ENCODE peak calls at places on chromosomes 6 and 20, in eight cellular contexts. One of them, this sample, is unnamed.

GRCh38 chr20:43726811-43727338 is at the start of gene GTSF1L:
- DNase-seq in mammary epithelial cell: no peak
- DNase-seq in cardiac muscle cell: peak; percentile 71
- DNase-seq in lower lobe of right lung: no peak
- DNase-seq in PC-3: peak; percentile 90
- DNase-seq in iPS DF 6.9: no peak
- DNase-seq in MM.1S: no peak
- DNase-seq in ascending aorta: no peak
- DNase-seq in this sample: no peak

GRCh38 chr6:26553264-26553738 is 15.1 kb downstream of the HMGN4 start:
- DNase-seq in mammary epithelial cell: no peak
- DNase-seq in cardiac muscle cell: peak; percentile 77
- DNase-seq in lower lobe of right lung: peak; percentile 64
- DNase-seq in PC-3: peak; percentile 82
- DNase-seq in iPS DF 6.9: no peak
- DNase-seq in MM.1S: peak; percentile 73
- DNase-seq in ascending aorta: no peak
- DNase-seq in this sample: peak; percentile 84

GRCh38 chr6:15417811-15418210 is 171.9 kb downstream of the JARID2 start:
- DNase-seq in mammary epithelial cell: peak; percentile 98
- DNase-seq in cardiac muscle cell: peak; percentile 33
- DNase-seq in lower lobe of right lung: no peak
- DNase-seq in PC-3: peak; percentile 96
- DNase-seq in iPS DF 6.9: no peak
- DNase-seq in MM.1S: no peak
- DNase-seq in ascending aorta: no peak
- DNase-seq in this sample: no peak

GRCh38 chr20:913306-913849 is 2.8 kb downstream of the ANGPT4 start:
- DNase-seq in mammary epithelial cell: no peak
- DNase-seq in cardiac muscle cell: no peak
- DNase-seq in lower lobe of right lung: no peak
- DNase-seq in PC-3: no peak
- DNase-seq in iPS DF 6.9: no peak
- DNase-seq in MM.1S: no peak
- DNase-seq in ascending aorta: no peak
- DNase-seq in this sample: no peak

GRCh38 chr6:939526-940252 is 246.8 kb upstream of the EXOC2 start:
- DNase-seq in mammary epithelial cell: no peak
- DNase-seq in cardiac muscle cell: no peak
- DNase-seq in lower lobe of right lung: no peak
- DNase-seq in PC-3: no peak
- DNase-seq in iPS DF 6.9: no peak
- DNase-seq in MM.1S: no peak
- DNase-seq in ascending aorta: no peak
- DNase-seq in this sample: no peak

GRCh38 chr6:149862901-149863595 is 1.1 kb downstream of the LRP11 start:
- DNase-seq in mammary epithelial cell: peak; percentile 87
- DNase-seq in cardiac muscle cell: peak; percentile 76
- DNase-seq in lower lobe of right lung: peak; percentile 82
- DNase-seq in PC-3: peak; percentile 87
- DNase-seq in iPS DF 6.9: no peak
- DNase-seq in MM.1S: peak; percentile 51
- DNase-seq in ascending aorta: no peak
- DNase-seq in this sample: peak; percentile 78

GRCh38 chr6:163200299-163201093 is 214.0 kb upstream of the QKI start:
- DNase-seq in mammary epithelial cell: no peak
- DNase-seq in cardiac muscle cell: no peak
- DNase-seq in lower lobe of right lung: no peak
- DNase-seq in PC-3: no peak
- DNase-seq in iPS DF 6.9: no peak
- DNase-seq in MM.1S: no peak
- DNase-seq in ascending aorta: no peak
- DNase-seq in this sample: no peak

GRCh38 chr6:137571854-137572253 is 77.7 kb upstream of the OLIG3 start:
- DNase-seq in mammary epithelial cell: peak; percentile 32
- DNase-seq in cardiac muscle cell: peak; percentile 24
- DNase-seq in lower lobe of right lung: no peak
- DNase-seq in PC-3: peak; percentile 66
- DNase-seq in iPS DF 6.9: no peak
- DNase-seq in MM.1S: peak; percentile 65
- DNase-seq in ascending aorta: no peak
- DNase-seq in this sample: peak; percentile 31

GRCh38 chr6:157233686-157234085 is 89.6 kb downstream of the TMEM242 start:
- DNase-seq in mammary epithelial cell: no peak
- DNase-seq in cardiac muscle cell: no peak
- DNase-seq in lower lobe of right lung: no peak
- DNase-seq in PC-3: no peak
- DNase-seq in iPS DF 6.9: no peak
- DNase-seq in MM.1S: no peak
- DNase-seq in ascending aorta: no peak
- DNase-seq in this sample: no peak

GRCh38 chr20:58231678-58232077 is 3.2 kb upstream of the ANKRD60 start:
- DNase-seq in mammary epithelial cell: no peak
- DNase-seq in cardiac muscle cell: peak; percentile 26
- DNase-seq in lower lobe of right lung: no peak
- DNase-seq in PC-3: no peak
- DNase-seq in iPS DF 6.9: no peak
- DNase-seq in MM.1S: no peak
- DNase-seq in ascending aorta: no peak
- DNase-seq in this sample: no peak

GRCh38 chr6:87808005-87808757 is 106.1 kb upstream of the AKIRIN2 start:
- DNase-seq in mammary epithelial cell: peak; percentile 93
- DNase-seq in cardiac muscle cell: peak; percentile 32
- DNase-seq in lower lobe of right lung: no peak
- DNase-seq in PC-3: peak; percentile 91
- DNase-seq in iPS DF 6.9: no peak
- DNase-seq in MM.1S: no peak
- DNase-seq in ascending aorta: no peak
- DNase-seq in this sample: no peak

GRCh38 chr20:9359561-9360308 is 154.7 kb upstream of the LAMP5 start:
- DNase-seq in mammary epithelial cell: peak; percentile 30
- DNase-seq in cardiac muscle cell: peak; percentile 84
- DNase-seq in lower lobe of right lung: no peak
- DNase-seq in PC-3: peak; percentile 78
- DNase-seq in iPS DF 6.9: no peak
- DNase-seq in MM.1S: peak; percentile 54
- DNase-seq in ascending aorta: no peak
- DNase-seq in this sample: peak; percentile 60

GRCh38 chr6:15389759-15390723 is 144.2 kb downstream of the JARID2 start:
- DNase-seq in mammary epithelial cell: no peak
- DNase-seq in cardiac muscle cell: peak; percentile 73
- DNase-seq in lower lobe of right lung: no peak
- DNase-seq in PC-3: peak; percentile 49
- DNase-seq in iPS DF 6.9: peak; percentile 31
- DNase-seq in MM.1S: peak; percentile 59
- DNase-seq in ascending aorta: no peak
- DNase-seq in this sample: no peak

GRCh38 chr6:1190361-1190760 is 121.5 kb upstream of the FOXQ1 start:
- DNase-seq in mammary epithelial cell: peak; percentile 87
- DNase-seq in cardiac muscle cell: peak; percentile 61
- DNase-seq in lower lobe of right lung: no peak
- DNase-seq in PC-3: peak; percentile 58
- DNase-seq in iPS DF 6.9: no peak
- DNase-seq in MM.1S: no peak
- DNase-seq in ascending aorta: no peak
- DNase-seq in this sample: no peak

GRCh38 chr6:41073968-41074691 is 1.4 kb downstream of the NFYA start:
- DNase-seq in mammary epithelial cell: no peak
- DNase-seq in cardiac muscle cell: peak; percentile 33
- DNase-seq in lower lobe of right lung: no peak
- DNase-seq in PC-3: peak; percentile 35
- DNase-seq in iPS DF 6.9: no peak
- DNase-seq in MM.1S: peak; percentile 27
- DNase-seq in ascending aorta: no peak
- DNase-seq in this sample: no peak

DNA sequence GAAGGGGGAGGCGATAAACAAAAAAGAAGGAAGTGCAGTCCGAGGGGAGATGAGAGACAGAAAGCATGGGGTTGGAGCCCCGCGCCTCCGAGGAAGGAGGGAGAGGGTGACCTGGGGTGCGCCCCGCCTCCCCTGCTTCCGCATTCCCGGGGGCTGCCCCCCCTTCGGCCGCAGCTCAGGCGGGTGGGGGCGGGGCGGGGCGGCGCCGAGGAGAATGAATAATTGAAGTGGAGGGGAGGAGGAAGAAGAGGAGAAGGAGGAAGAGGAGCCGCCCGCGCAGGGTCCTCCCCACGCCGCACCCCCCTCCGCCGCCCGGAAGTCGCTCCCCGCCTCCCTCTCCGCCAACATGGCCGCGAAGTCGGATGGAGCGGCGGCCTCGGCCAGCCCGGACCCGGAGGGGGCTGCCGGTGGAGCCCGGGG is at the start of gene XKR7:
- DNase-seq in mammary epithelial cell: no peak
- DNase-seq in cardiac muscle cell: no peak
- DNase-seq in lower lobe of right lung: peak; percentile 50
- DNase-seq in PC-3: no peak
- DNase-seq in iPS DF 6.9: no peak
- DNase-seq in MM.1S: no peak
- DNase-seq in ascending aorta: no peak
- DNase-seq in this sample: no peak
- H3K27me3 ChIP-seq in mammary epithelial cell: peaks cover 17% of the 10 kb centered on the region
- H3K27me3 ChIP-seq in cardiac muscle cell: peaks cover 57% of the 10 kb centered on the region
- H3K27me3 ChIP-seq in lower lobe of right lung: peaks cover 46% of the 10 kb centered on the region
- H3K27me3 ChIP-seq in PC-3: peaks cover 79% of the 10 kb centered on the region
- H3K27me3 ChIP-seq in iPS DF 6.9: no peaks in the 10 kb centered on the region
- H3K27me3 ChIP-seq in MM.1S: peaks cover 86% of the 10 kb centered on the region
- H3K27me3 ChIP-seq in ascending aorta: peaks cover 3% of the 10 kb centered on the region
- H3K27me3 ChIP-seq in this sample: no peaks in the 10 kb centered on the region

GRCh38 chr6:56714273-56714672 is 71.6 kb upstream of the DST start:
- DNase-seq in mammary epithelial cell: no peak
- DNase-seq in cardiac muscle cell: no peak
- DNase-seq in lower lobe of right lung: no peak
- DNase-seq in PC-3: peak; percentile 66
- DNase-seq in iPS DF 6.9: no peak
- DNase-seq in MM.1S: no peak
- DNase-seq in ascending aorta: no peak
- DNase-seq in this sample: no peak

GRCh38 chr6:56713285-56713684 is 70.6 kb upstream of the DST start:
- DNase-seq in mammary epithelial cell: peak; percentile 84
- DNase-seq in cardiac muscle cell: peak; percentile 77
- DNase-seq in lower lobe of right lung: no peak
- DNase-seq in PC-3: peak; percentile 92
- DNase-seq in iPS DF 6.9: no peak
- DNase-seq in MM.1S: no peak
- DNase-seq in ascending aorta: no peak
- DNase-seq in this sample: no peak

GRCh38 chr6:56716229-56716628 is 73.5 kb upstream of the DST start:
- DNase-seq in mammary epithelial cell: no peak
- DNase-seq in cardiac muscle cell: no peak
- DNase-seq in lower lobe of right lung: no peak
- DNase-seq in PC-3: no peak
- DNase-seq in iPS DF 6.9: no peak
- DNase-seq in MM.1S: no peak
- DNase-seq in ascending aorta: no peak
- DNase-seq in this sample: no peak

GRCh38 chr6:56718236-56718635 is 75.5 kb upstream of the DST start:
- DNase-seq in mammary epithelial cell: no peak
- DNase-seq in cardiac muscle cell: no peak
- DNase-seq in lower lobe of right lung: no peak
- DNase-seq in PC-3: no peak
- DNase-seq in iPS DF 6.9: no peak
- DNase-seq in MM.1S: no peak
- DNase-seq in ascending aorta: no peak
- DNase-seq in this sample: no peak

GRCh38 chr6:56714982-56715456 is 72.3 kb upstream of the DST start:
- DNase-seq in mammary epithelial cell: peak; percentile 84
- DNase-seq in cardiac muscle cell: peak; percentile 54
- DNase-seq in lower lobe of right lung: no peak
- DNase-seq in PC-3: peak; percentile 94
- DNase-seq in iPS DF 6.9: no peak
- DNase-seq in MM.1S: no peak
- DNase-seq in ascending aorta: no peak
- DNase-seq in this sample: no peak
- H3K4me1 ChIP-seq in mammary epithelial cell: peaks cover 41% of the 10 kb centered on the region
- H3K4me1 ChIP-seq in cardiac muscle cell: peaks cover 28% of the 10 kb centered on the region
- H3K4me1 ChIP-seq in lower lobe of right lung: peaks cover 16% of the 10 kb centered on the region
- H3K4me1 ChIP-seq in PC-3: peaks cover 44% of the 10 kb centered on the region
- H3K4me1 ChIP-seq in iPS DF 6.9: peaks cover 6% of the 10 kb centered on the region
- H3K4me1 ChIP-seq in MM.1S: no peaks in the 10 kb centered on the region
- H3K4me1 ChIP-seq in ascending aorta: peaks cover 2% of the 10 kb centered on the region
- H3K4me1 ChIP-seq in this sample: no peaks in the 10 kb centered on the region

GRCh38 chr20:46545077-46545826 is 5.2 kb downstream of the OCSTAMP start:
- DNase-seq in mammary epithelial cell: no peak
- DNase-seq in cardiac muscle cell: peak; percentile 59
- DNase-seq in lower lobe of right lung: no peak
- DNase-seq in PC-3: no peak
- DNase-seq in iPS DF 6.9: no peak
- DNase-seq in MM.1S: peak; percentile 92
- DNase-seq in ascending aorta: no peak
- DNase-seq in this sample: no peak

GRCh38 chr20:46543959-46544358 is 6.5 kb downstream of the OCSTAMP start:
- DNase-seq in mammary epithelial cell: no peak
- DNase-seq in cardiac muscle cell: no peak
- DNase-seq in lower lobe of right lung: no peak
- DNase-seq in PC-3: no peak
- DNase-seq in iPS DF 6.9: no peak
- DNase-seq in MM.1S: no peak
- DNase-seq in ascending aorta: no peak
- DNase-seq in this sample: no peak

GRCh38 chr20:46541229-46541935 is 9.1 kb downstream of the OCSTAMP start:
- DNase-seq in mammary epithelial cell: no peak
- DNase-seq in cardiac muscle cell: no peak
- DNase-seq in lower lobe of right lung: no peak
- DNase-seq in PC-3: no peak
- DNase-seq in iPS DF 6.9: no peak
- DNase-seq in MM.1S: no peak
- DNase-seq in ascending aorta: no peak
- DNase-seq in this sample: no peak

GRCh38 chr20:46544576-46544975 is 5.9 kb downstream of the OCSTAMP start:
- DNase-seq in mammary epithelial cell: no peak
- DNase-seq in cardiac muscle cell: peak; percentile 38
- DNase-seq in lower lobe of right lung: no peak
- DNase-seq in PC-3: no peak
- DNase-seq in iPS DF 6.9: no peak
- DNase-seq in MM.1S: peak; percentile 45
- DNase-seq in ascending aorta: no peak
- DNase-seq in this sample: no peak

DNA sequence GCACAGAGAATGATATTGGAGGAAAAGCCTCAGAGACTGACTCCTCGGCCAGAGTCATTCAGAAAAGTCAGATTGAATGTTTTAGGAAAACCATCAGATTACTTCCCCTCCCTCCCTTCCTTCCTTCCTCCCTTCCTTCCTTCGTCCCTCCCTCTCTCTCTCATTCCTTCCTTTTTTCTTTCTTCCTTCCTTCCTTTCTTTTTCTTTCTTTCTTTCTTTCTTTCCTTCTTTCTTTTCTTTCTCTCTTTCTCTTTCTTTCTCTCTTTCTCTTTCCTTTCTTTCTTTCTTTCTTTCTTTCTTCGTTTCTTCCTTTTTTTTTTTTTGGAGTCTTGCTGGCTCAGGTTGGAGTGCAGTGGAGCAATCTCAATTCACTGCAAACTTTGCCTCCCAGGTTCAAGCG is 7.4 kb downstream of the OCSTAMP start:
- DNase-seq in mammary epithelial cell: no peak
- DNase-seq in cardiac muscle cell: no peak
- DNase-seq in lower lobe of right lung: no peak
- DNase-seq in PC-3: no peak
- DNase-seq in iPS DF 6.9: no peak
- DNase-seq in MM.1S: no peak
- DNase-seq in ascending aorta: no peak
- DNase-seq in this sample: no peak
- H3K27me3 ChIP-seq in mammary epithelial cell: peaks cover 7% of the 10 kb centered on the region
- H3K27me3 ChIP-seq in cardiac muscle cell: no peaks in the 10 kb centered on the region
- H3K27me3 ChIP-seq in lower lobe of right lung: peaks cover 31% of the 10 kb centered on the region
- H3K27me3 ChIP-seq in PC-3: peaks cover 73% of the 10 kb centered on the region
- H3K27me3 ChIP-seq in iPS DF 6.9: no peaks in the 10 kb centered on the region
- H3K27me3 ChIP-seq in MM.1S: no peaks in the 10 kb centered on the region
- H3K27me3 ChIP-seq in ascending aorta: no peaks in the 10 kb centered on the region
- H3K27me3 ChIP-seq in this sample: no peaks in the 10 kb centered on the region

GRCh38 chr6:161141173-161141572 is 132.7 kb downstream of the AGPAT4 start:
- DNase-seq in mammary epithelial cell: no peak
- DNase-seq in cardiac muscle cell: no peak
- DNase-seq in lower lobe of right lung: no peak
- DNase-seq in PC-3: no peak
- DNase-seq in iPS DF 6.9: no peak
- DNase-seq in MM.1S: no peak
- DNase-seq in ascending aorta: no peak
- DNase-seq in this sample: no peak
- H3K4me1 ChIP-seq in mammary epithelial cell: peaks cover 18% of the 10 kb centered on the region
- H3K4me1 ChIP-seq in cardiac muscle cell: no peaks in the 10 kb centered on the region
- H3K4me1 ChIP-seq in lower lobe of right lung: no peaks in the 10 kb centered on the region
- H3K4me1 ChIP-seq in PC-3: peaks cover 27% of the 10 kb centered on the region
- H3K4me1 ChIP-seq in iPS DF 6.9: no peaks in the 10 kb centered on the region
- H3K4me1 ChIP-seq in MM.1S: no peaks in the 10 kb centered on the region
- H3K4me1 ChIP-seq in ascending aorta: no peaks in the 10 kb centered on the region
- H3K4me1 ChIP-seq in this sample: no peaks in the 10 kb centered on the region

This sample was measured in testis.